ENCODE peak calls at places on chromosomes 7 and 10, in ten cellular contexts. B is amniotic stem cell; R is NCI-H226; E is mammary epithelial cell; O is NCI-H1092 treated with DMSO at 0.1 percent for 48 hours; K is neural progenitor cell; C is T-cell; W is stimulated activated CD4-positive, alpha-beta T cell treated with anti-CD3 and anti-CD28 coated beads, Interleukin-2, amount 100 ng/mL, for 48 hours; J is LHCN-M2; M is HS-5. S is an unnamed sample.

GRCh38 chr10:104333728-104334373 is 4.4 kb downstream of the ITPRIP start:
- DNase-seq in R (no peak), M (no peak), J (no peak), B (no peak), K (no peak), O (no peak), W (no peak), C (no peak), E (no peak), S (no peak)

GRCh38 chr7:26850193-26850651 is 14.2 kb downstream of the SKAP2 start:
- DNase-seq in B (no peak), E (peak), J (peak), M (no peak), R (peak), O (no peak), K (no peak), C (no peak), W (no peak), S (no peak)

GRCh38 chr10:92747066-92747465 is 57.3 kb downstream of the HHEX start:
- DNase-seq in R (no peak), M (no peak), C (no peak), O (no peak), W (no peak), B (no peak), J (no peak), K (no peak), E (no peak), S (no peak)

GRCh38 chr7:75639071-75639892 is 99.5 kb downstream of the HIP1 start:
- DNase-seq in O (peak), J (peak), W (no peak), R (peak), C (peak), M (no peak), E (peak), K (peak), B (no peak), S (no peak)

GRCh38 chr7:51139796-51140195 is 176.8 kb downstream of the COBL start:
- DNase-seq in C (no peak), W (no peak), O (no peak), B (no peak), M (no peak), E (peak), J (peak), R (peak), K (no peak), S (no peak)

GRCh38 chr7:14197280-14197679 is 207.8 kb upstream of the ETV1 start:
- DNase-seq in E (no peak), B (no peak), K (no peak), R (no peak), J (peak), O (peak), C (no peak), M (no peak), W (no peak), S (no peak)

GRCh38 chr10:114403545-114404161 is 649 bp downstream of the AFAP1L2 start:
- DNase-seq in J (no peak), C (no peak), W (no peak), R (no peak), B (no peak), K (peak), M (no peak), O (no peak), E (peak), S (no peak)

GRCh38 chr7:76507723-76508406 is 2.5 kb upstream of the UPK3B start:
- DNase-seq in E (peak), K (peak), M (no peak), C (no peak), B (no peak), J (peak), R (peak), W (no peak), O (no peak), S (no peak)

GRCh38 chr10:30330512-30331168 is 18.4 kb downstream of the MTPAP start:
- DNase-seq in R (no peak), B (no peak), C (no peak), W (no peak), O (no peak), M (no peak), K (no peak), E (no peak), J (no peak), S (no peak)

GRCh38 chr7:151833213-151833651 is 43.7 kb downstream of the PRKAG2 start:
- DNase-seq in C (no peak), W (no peak), O (no peak), R (no peak), B (no peak), K (no peak), M (no peak), J (no peak), E (no peak), S (no peak)

GRCh38 chr7:42125321-42125720 is 111.7 kb downstream of the GLI3 start:
- DNase-seq in J (no peak), M (no peak), E (no peak), C (no peak), O (no peak), K (peak), W (no peak), R (no peak), B (no peak), S (no peak)

GRCh38 chr10:102109166-102110116 is 10.7 kb downstream of the LDB1 start:
- DNase-seq in K (no peak), B (no peak), E (no peak), M (no peak), C (no peak), R (no peak), O (no peak), J (no peak), W (no peak), S (no peak)

GRCh38 chr10:62373995-62374861 is at the start of gene ZNF365:
- DNase-seq in O (no peak), J (peak), K (peak), B (no peak), E (peak), W (peak), M (no peak), C (peak), R (peak), S (peak)

GRCh38 chr10:117370205-117370604 is 5.0 kb downstream of the PDZD8 start:
- DNase-seq in C (no peak), B (no peak), J (no peak), W (no peak), O (no peak), E (no peak), M (no peak), K (no peak), R (no peak), S (no peak)

GRCh38 chr7:98163704-98164478 is 47.3 kb upstream of the BHLHA15 start:
- DNase-seq in J (no peak), E (peak), K (no peak), M (no peak), W (no peak), O (no peak), R (peak), C (no peak), B (no peak), S (no peak)

GRCh38 chr10:121956111-121957061 is 18.6 kb downstream of the NSMCE4A start:
- DNase-seq in W (no peak), J (peak), E (peak), O (no peak), R (no peak), K (no peak), C (no peak), B (no peak), M (peak), S (no peak)

GRCh38 chr10:103720328-103720963 is 134.9 kb downstream of the SH3PXD2A start:
- DNase-seq in M (no peak), J (no peak), W (no peak), O (no peak), R (no peak), B (no peak), C (no peak), K (no peak), E (no peak), S (no peak)

GRCh38 chr10:93096901-93097300 is 23.2 kb downstream of the CYP26A1 start:
- DNase-seq in W (no peak), E (no peak), K (no peak), R (no peak), J (no peak), M (no peak), C (no peak), O (no peak), B (no peak), S (no peak)

GRCh38 chr7:127252380-127252718 is 392 bp downstream of the GRM8 start:
- DNase-seq in K (peak), E (no peak), B (no peak), O (peak), R (no peak), C (no peak), W (no peak), J (no peak), M (no peak), S (no peak)

GRCh38 chr7:69640216-69640615 is 41.9 kb downstream of the AUTS2 start:
- DNase-seq in M (no peak), C (no peak), W (no peak), J (no peak), O (no peak), B (no peak), E (no peak), R (no peak), K (peak), S (no peak)

GRCh38 chr7:83852136-83852535 is 203.2 kb upstream of the SEMA3E start:
- DNase-seq in O (no peak), E (peak), C (no peak), K (no peak), B (no peak), R (no peak), W (no peak), M (no peak), J (no peak), S (no peak)

GRCh38 chr7:114986181-114986800 is 64.4 kb downstream of the MDFIC start:
- DNase-seq in E (peak), K (peak), B (no peak), M (no peak), O (no peak), R (no peak), J (no peak), W (no peak), C (no peak), S (no peak)

GRCh38 chr10:75475470-75476182 is 44.2 kb downstream of the LRMDA start:
- DNase-seq in W (no peak), B (no peak), K (no peak), J (no peak), C (no peak), O (no peak), R (no peak), M (no peak), E (no peak), S (no peak)

GRCh38 chr7:112572669-112573301 is 92.0 kb downstream of the LSMEM1 start:
- DNase-seq in C (no peak), J (no peak), K (no peak), B (no peak), W (no peak), R (no peak), E (peak), O (peak), M (no peak), S (no peak)

GRCh38 chr10:42939237-42939636 is 137.6 kb upstream of the RET start:
- DNase-seq in K (no peak), M (no peak), W (no peak), B (no peak), R (no peak), O (no peak), C (no peak), E (no peak), J (no peak), S (no peak)

GRCh38 chr10:11678074-11678793 is 63.9 kb upstream of the ECHDC3 start:
- DNase-seq in M (peak), K (no peak), O (no peak), C (no peak), W (peak), R (no peak), E (peak), B (no peak), J (peak), S (no peak)

GRCh38 chr10:88755753-88756152 is 4.1 kb upstream of the LIPN start:
- DNase-seq in K (no peak), B (no peak), C (no peak), M (no peak), E (no peak), W (peak), J (no peak), R (no peak), O (no peak), S (no peak)

GRCh38 chr10:85430991-85431390 is 935.6 kb downstream of the GRID1 start:
- DNase-seq in W (no peak), C (no peak), J (no peak), R (no peak), M (no peak), O (no peak), B (no peak), E (no peak), K (no peak), S (no peak)

GRCh38 chr7:151864081-151864480 is 12.8 kb downstream of the PRKAG2 start:
- DNase-seq in W (no peak), B (no peak), J (no peak), M (no peak), C (no peak), K (no peak), E (no peak), R (no peak), O (no peak), S (no peak)

GRCh38 chr7:40655426-40655825 is 520.6 kb downstream of the SUGCT start:
- DNase-seq in J (peak), O (no peak), K (no peak), M (no peak), W (no peak), R (no peak), E (no peak), C (no peak), B (no peak), S (no peak)

S was measured in HTR-8/SVneo.